ENCODE peak calls at places on chromosomes 3 and 15, in five cellular contexts. Q is AG10803; G is CD8-positive, alpha-beta T cell; U is GM13976; N is tibial artery. C is an unnamed sample.

GRCh38 chr3:67515778-67516177 is 138.6 kb downstream of the SUCLG2 start:
- DNase-seq in Q (no peak), G (no peak), N (no peak), U (no peak), C (no peak)

GRCh38 chr3:194306109-194306686 is 44.9 kb downstream of the CPN2 start:
- DNase-seq in G (peak), Q (no peak), U (no peak), N (no peak), C (no peak)

GRCh38 chr3:149042766-149043386 is 43.5 kb downstream of the HLTF start:
- DNase-seq in U (peak), N (no peak), G (no peak), Q (peak), C (peak)

GRCh38 chr15:38545179-38545578 is 19.4 kb downstream of the RASGRP1 start:
- DNase-seq in N (no peak), U (no peak), Q (no peak), G (no peak), C (no peak)

GRCh38 chr3:152313430-152313829 is 44.7 kb downstream of the MBNL1 start:
- DNase-seq in N (no peak), U (no peak), Q (no peak), G (no peak), C (no peak)

GRCh38 chr15:83396071-83396470 is 51.1 kb upstream of the SH3GL3 start:
- DNase-seq in G (no peak), U (no peak), N (no peak), Q (no peak), C (no peak)

GRCh38 chr15:77506311-77507150 is 85.8 kb downstream of the HMG20A start:
- DNase-seq in Q (no peak), N (peak), U (no peak), G (no peak), C (no peak)

GRCh38 chr3:126338796-126339241 is 18.4 kb downstream of the KLF15 start:
- DNase-seq in N (peak), G (no peak), Q (no peak), U (no peak), C (no peak)

GRCh38 chr3:126934149-126934548 is 48.8 kb upstream of the PLXNA1 start:
- DNase-seq in N (peak), G (no peak), U (no peak), Q (no peak), C (peak)

GRCh38 chr3:141939759-141940158 is 63.3 kb downstream of the ATP1B3 start:
- DNase-seq in Q (no peak), G (no peak), N (no peak), U (no peak), C (no peak)

GRCh38 chr3:108608750-108609149 is 19.2 kb downstream of the DZIP3 start:
- DNase-seq in Q (no peak), U (no peak), N (no peak), G (no peak), C (no peak)

GRCh38 chr3:45311327-45311726 is 77.0 kb upstream of the LARS2 start:
- DNase-seq in U (no peak), G (no peak), Q (no peak), N (no peak), C (no peak)

GRCh38 chr15:96285306-96285705 is 45.2 kb upstream of the NR2F2 start:
- DNase-seq in U (no peak), G (no peak), N (no peak), Q (peak), C (peak)

GRCh38 chr3:9914559-9915251 is 2.2 kb upstream of the IL17RC start:
- DNase-seq in U (no peak), G (no peak), Q (no peak), N (no peak), C (no peak)

GRCh38 chr3:189839576-189839975 is 208.4 kb downstream of the TP63 start:
- DNase-seq in Q (peak), G (no peak), U (no peak), N (no peak), C (peak)

GRCh38 chr15:101049282-101049681 is 130.1 kb downstream of the LRRK1 start:
- DNase-seq in U (no peak), G (no peak), N (no peak), Q (no peak), C (no peak)

GRCh38 chr3:59326246-59327024 is 276.6 kb upstream of the CFAP20DC start:
- DNase-seq in Q (peak), N (no peak), U (no peak), G (no peak), C (no peak)

GRCh38 chr3:128112406-128112968 is 11.1 kb downstream of the RUVBL1 start:
- DNase-seq in U (no peak), Q (peak), G (peak), N (no peak), C (peak)

GRCh38 chr3:179608931-179609720 is 4.5 kb downstream of the NDUFB5 start:
- DNase-seq in G (no peak), N (no peak), U (peak), Q (no peak), C (no peak)

GRCh38 chr3:194906229-194906629 is 220.5 kb downstream of the FAM43A start:
- DNase-seq in N (no peak), Q (peak), U (no peak), G (no peak), C (peak)

GRCh38 chr3:113534365-113534764 is 2.0 kb downstream of the SIDT1 start:
- DNase-seq in Q (no peak), N (no peak), U (no peak), G (no peak), C (no peak)

GRCh38 chr3:113535898-113536297 is 3.5 kb downstream of the SIDT1 start:
- DNase-seq in U (no peak), G (no peak), Q (no peak), N (no peak), C (no peak)

GRCh38 chr3:113533534-113533892 is 1.2 kb downstream of the SIDT1 start:
- DNase-seq in U (peak), N (no peak), G (peak), Q (no peak), C (no peak)

GRCh38 chr3:113531826-113532697 is at the start of gene SIDT1:
- DNase-seq in G (peak), N (no peak), Q (no peak), U (peak), C (peak)

DNA sequence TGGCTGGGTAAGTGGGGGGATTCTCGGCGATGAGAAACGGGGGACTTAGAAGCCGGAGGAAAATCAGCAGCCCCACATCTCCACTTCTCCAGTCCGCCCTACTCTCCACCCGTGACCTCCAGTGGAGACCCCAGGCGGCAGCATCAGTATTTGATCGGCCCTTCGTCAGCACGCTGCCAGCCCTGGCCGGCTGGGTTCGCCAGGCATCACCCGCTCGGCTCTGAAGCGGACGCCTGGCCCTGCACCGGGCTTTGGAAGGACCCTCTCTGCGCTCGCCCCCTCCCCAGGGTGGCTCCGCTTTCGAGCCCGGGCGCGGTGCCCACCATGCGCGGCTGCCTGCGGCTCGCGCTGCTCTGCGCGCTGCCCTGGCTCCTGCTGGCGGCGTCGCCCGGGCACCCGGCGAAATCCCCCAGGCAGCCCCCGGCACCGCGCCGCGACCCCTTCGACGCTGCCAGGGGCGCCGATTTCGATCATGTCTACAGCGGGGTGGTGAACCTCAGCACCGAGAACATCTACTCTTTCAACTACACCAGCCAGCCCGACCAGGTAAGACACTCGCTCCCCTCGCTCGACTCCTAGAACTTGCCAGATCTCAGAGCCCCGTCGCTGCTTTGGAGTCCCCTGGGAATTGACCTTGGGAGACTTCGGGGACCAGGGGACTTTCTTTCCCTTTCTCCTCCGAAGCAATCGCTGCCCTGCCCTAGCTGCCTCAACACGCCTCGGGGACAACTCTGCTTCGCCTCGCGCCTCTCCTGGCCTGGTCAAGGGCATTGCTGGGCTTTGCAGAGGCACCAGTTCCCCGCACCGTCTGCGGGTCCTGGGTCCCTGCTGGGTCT is 561 bp downstream of the SIDT1 start:
- DNase-seq in N (peak), Q (no peak), U (peak), G (peak), C (peak)
- TF ChIP-seq CTCF in N (no peak), Q (no peak), U (no peak), G (no peak), C (no peak)

GRCh38 chr3:61172684-61173083 is 78.6 kb downstream of the FHIT start:
- DNase-seq in N (no peak), G (no peak), Q (no peak), U (peak), C (no peak)
- TF ChIP-seq CTCF in N (no peak), G (no peak), Q (no peak), U (peak), C (no peak)

DNA sequence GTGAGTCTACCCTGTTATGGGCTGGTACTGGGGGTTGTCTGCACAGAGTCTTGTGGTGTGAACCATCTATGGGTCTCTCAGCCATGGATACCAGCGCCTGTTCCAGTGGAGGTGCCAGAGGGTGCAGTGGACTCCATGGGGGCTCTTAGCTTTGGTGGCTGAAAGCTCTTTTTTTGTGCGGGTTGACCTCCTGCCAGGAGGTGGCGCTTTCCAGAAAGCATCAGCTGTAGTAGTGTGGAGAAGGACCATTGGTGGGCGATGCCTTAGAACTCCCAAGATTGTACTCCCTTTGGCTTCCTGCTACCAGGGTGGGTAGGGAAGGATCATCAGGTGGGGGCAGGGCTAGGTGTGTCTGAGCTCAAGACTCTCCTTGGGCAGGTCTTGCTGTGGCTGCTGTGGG is 602.6 kb downstream of the RSL24D1 start:
- DNase-seq in Q (no peak), G (no peak), N (no peak), U (no peak), C (no peak)
- TF ChIP-seq CTCF in Q (no peak), G (no peak), N (no peak), U (no peak), C (no peak)

GRCh38 chr3:150830094-150830681 is 67.2 kb upstream of the SIAH2 start:
- DNase-seq in U (no peak), G (no peak), N (no peak), Q (no peak), C (peak)
- TF ChIP-seq CTCF in U (peak), G (no peak), N (no peak), Q (peak), C (peak)

C was measured in foreskin fibroblast.